ENCODE peak calls at places on chromosomes 5 and 9, in seven cellular contexts. P is prostate gland, J is NCI-H187 treated with DMSO at 0.1 percent for 48 hours, R is nucleus accumbens, X is HT-29, I is A172, M is HepG2. H is an unnamed sample.

GRCh38 chr5:179875741-179876667 is 17.4 kb upstream of the MRNIP start:
- DNase-seq in P (no peak), J (no peak), R (no peak), X (no peak), I (no peak), M (no peak), H (no peak)

GRCh38 chr5:16265141-16265540 is 85.5 kb upstream of the MARCHF11 start:
- DNase-seq in P (no peak), J (no peak), R (no peak), X (no peak), I (peak), M (no peak), H (no peak)

GRCh38 chr5:134581241-134581981 is 51.2 kb downstream of the SAR1B start:
- DNase-seq in P (no peak), J (no peak), R (no peak), X (no peak), I (no peak), M (no peak), H (no peak)

GRCh38 chr5:39437469-39437868 is 12.7 kb upstream of the DAB2 start:
- DNase-seq in P (no peak), J (no peak), R (no peak), X (peak), I (peak), M (peak), H (peak)

GRCh38 chr5:1445313-1445894 is at the start of gene SLC6A3:
- DNase-seq in P (no peak), J (no peak), R (no peak), X (no peak), I (no peak), M (no peak), H (peak)

GRCh38 chr5:98334946-98335345 is 438.5 kb upstream of the RGMB start:
- DNase-seq in P (no peak), J (no peak), R (no peak), X (no peak), I (no peak), M (no peak), H (no peak)

GRCh38 chr9:110536802-110537201 is 42.7 kb downstream of the SVEP1 start:
- DNase-seq in P (peak), J (no peak), R (no peak), X (no peak), I (no peak), M (no peak), H (no peak)

GRCh38 chr9:131046581-131047202 is 37.7 kb downstream of the LAMC3 start:
- DNase-seq in P (peak), J (no peak), R (peak), X (peak), I (peak), M (peak), H (peak)

GRCh38 chr5:75473463-75473862 is 38.0 kb downstream of the CERT1 start:
- DNase-seq in P (no peak), J (no peak), R (no peak), X (no peak), I (no peak), M (no peak), H (no peak)

GRCh38 chr9:90843530-90843929 is 41.9 kb downstream of the SYK start:
- DNase-seq in P (no peak), J (no peak), R (no peak), X (no peak), I (no peak), M (no peak), H (no peak)

GRCh38 chr9:35229066-35229778 is 67.4 kb downstream of the UNC13B start:
- DNase-seq in P (peak), J (no peak), R (no peak), X (no peak), I (no peak), M (no peak), H (no peak)

GRCh38 chr5:41925555-41925946 is 470 bp downstream of the FBXO4 start:
- DNase-seq in P (peak), J (no peak), R (peak), X (peak), I (peak), M (peak), H (peak)

GRCh38 chr5:153135416-153135815 is 355.1 kb upstream of the GRIA1 start:
- DNase-seq in P (no peak), J (no peak), R (no peak), X (no peak), I (peak), M (no peak), H (no peak)

GRCh38 chr9:33287087-33287490 is 3.2 kb upstream of the NFX1 start:
- DNase-seq in P (peak), J (no peak), R (no peak), X (peak), I (peak), M (peak), H (peak)

GRCh38 chr5:133612021-133612860 is at the start of gene FSTL4:
- DNase-seq in P (peak), J (no peak), R (peak), X (no peak), I (no peak), M (no peak), H (no peak)

GRCh38 chr9:87119328-87119881 is 172.1 kb upstream of the GAS1 start:
- DNase-seq in P (peak), J (no peak), R (no peak), X (no peak), I (peak), M (no peak), H (no peak)

GRCh38 chr5:23412011-23412410 is 95.4 kb upstream of the PRDM9 start:
- DNase-seq in P (no peak), J (no peak), R (no peak), X (peak), I (no peak), M (no peak), H (no peak)

GRCh38 chr9:91843093-91843492 is 106.9 kb downstream of the ROR2 start:
- DNase-seq in P (no peak), J (no peak), R (no peak), X (no peak), I (no peak), M (no peak), H (no peak)

GRCh38 chr9:38018964-38019602 is 49.9 kb downstream of the SHB start:
- DNase-seq in P (peak), J (no peak), R (no peak), X (peak), I (peak), M (peak), H (no peak)

GRCh38 chr9:112856200-112856599 is 34.5 kb downstream of the SLC46A2 start:
- DNase-seq in P (no peak), J (no peak), R (no peak), X (no peak), I (no peak), M (no peak), H (no peak)

GRCh38 chr5:171738501-171738900 is 47.1 kb upstream of the SMIM23 start:
- DNase-seq in P (no peak), J (no peak), R (no peak), X (no peak), I (no peak), M (no peak), H (no peak)

GRCh38 chr5:180470966-180471582 is 23.1 kb upstream of the CNOT6 start:
- DNase-seq in P (peak), J (no peak), R (peak), X (peak), I (peak), M (peak), H (peak)

GRCh38 chr9:35568196-35568595 is 36.9 kb upstream of the TESK1 start:
- DNase-seq in P (no peak), J (no peak), R (no peak), X (no peak), I (no peak), M (no peak), H (no peak)

GRCh38 chr5:16540421-16540820 is 74.8 kb upstream of the ZNF622 start:
- DNase-seq in P (no peak), J (no peak), R (no peak), X (no peak), I (peak), M (no peak), H (no peak)

GRCh38 chr5:27594141-27594540 is 555.8 kb upstream of the CDH9 start:
- DNase-seq in P (no peak), J (no peak), R (no peak), X (peak), I (no peak), M (no peak), H (no peak)

GRCh38 chr5:156402387-156402921 is 75.5 kb downstream of the SGCD start:
- DNase-seq in P (no peak), J (no peak), R (no peak), X (peak), I (no peak), M (no peak), H (no peak)

GRCh38 chr9:107020040-107020530 is 157.1 kb downstream of the ZNF462 start:
- DNase-seq in P (no peak), J (no peak), R (no peak), X (no peak), I (peak), M (no peak), H (no peak)

GRCh38 chr5:96687812-96688453 is 25.8 kb downstream of the CAST start:
- DNase-seq in P (no peak), J (no peak), R (no peak), X (peak), I (peak), M (peak), H (peak)

GRCh38 chr9:75451045-75451444 is 362.7 kb downstream of the OSTF1 start:
- DNase-seq in P (no peak), J (no peak), R (no peak), X (no peak), I (no peak), M (no peak), H (no peak)